ENCODE peak calls at places on chromosomes 6 and 20, in seven cellular contexts. One of them, this sample, is unnamed.

GRCh38 chr6:158191769-158192168 is 23.6 kb downstream of the GTF2H5 start:
- DNase-seq in WTC11: no peak
- DNase-seq in stimulated activated CD4-positive, alpha-beta T cell treated with anti-CD3 and anti-CD28 coated beads, Interleukin-15, amount 100 ng/mL, for 24 hours: no peak
- DNase-seq in BJ: no peak
- DNase-seq in progenitor cell of endocrine pancreas: no peak
- DNase-seq in substantia nigra: no peak
- DNase-seq in left cardiac atrium: no peak
- DNase-seq in this sample: no peak

GRCh38 chr6:36025932-36026327 is 1.5 kb upstream of the SLC26A8 start:
- DNase-seq in substantia nigra: no peak
- DNase-seq in left cardiac atrium: no peak
- DNase-seq in WTC11: no peak
- DNase-seq in stimulated activated CD4-positive, alpha-beta T cell treated with anti-CD3 and anti-CD28 coated beads, Interleukin-15, amount 100 ng/mL, for 24 hours: no peak
- DNase-seq in BJ: no peak
- DNase-seq in progenitor cell of endocrine pancreas: no peak
- DNase-seq in this sample: no peak

GRCh38 chr6:157905590-157906337 is 75.9 kb upstream of the SYNJ2 start:
- DNase-seq in BJ: no peak
- DNase-seq in WTC11: peak
- DNase-seq in substantia nigra: no peak
- DNase-seq in progenitor cell of endocrine pancreas: no peak
- DNase-seq in left cardiac atrium: no peak
- DNase-seq in stimulated activated CD4-positive, alpha-beta T cell treated with anti-CD3 and anti-CD28 coated beads, Interleukin-15, amount 100 ng/mL, for 24 hours: no peak
- DNase-seq in this sample: no peak

GRCh38 chr6:77816766-77817270 is 164.0 kb downstream of the MEI4 start:
- DNase-seq in stimulated activated CD4-positive, alpha-beta T cell treated with anti-CD3 and anti-CD28 coated beads, Interleukin-15, amount 100 ng/mL, for 24 hours: no peak
- DNase-seq in BJ: no peak
- DNase-seq in left cardiac atrium: no peak
- DNase-seq in substantia nigra: no peak
- DNase-seq in progenitor cell of endocrine pancreas: no peak
- DNase-seq in WTC11: no peak
- DNase-seq in this sample: no peak

GRCh38 chr6:12545837-12546658 is 170.5 kb upstream of the PHACTR1 start:
- DNase-seq in stimulated activated CD4-positive, alpha-beta T cell treated with anti-CD3 and anti-CD28 coated beads, Interleukin-15, amount 100 ng/mL, for 24 hours: no peak
- DNase-seq in left cardiac atrium: no peak
- DNase-seq in substantia nigra: no peak
- DNase-seq in WTC11: no peak
- DNase-seq in progenitor cell of endocrine pancreas: no peak
- DNase-seq in BJ: peak
- DNase-seq in this sample: peak

GRCh38 chr6:154675602-154676088 is 57.6 kb upstream of the SCAF8 start:
- DNase-seq in progenitor cell of endocrine pancreas: peak
- DNase-seq in left cardiac atrium: peak
- DNase-seq in stimulated activated CD4-positive, alpha-beta T cell treated with anti-CD3 and anti-CD28 coated beads, Interleukin-15, amount 100 ng/mL, for 24 hours: peak
- DNase-seq in WTC11: peak
- DNase-seq in BJ: peak
- DNase-seq in substantia nigra: no peak
- DNase-seq in this sample: peak

GRCh38 chr20:45306431-45306982 is at the start of gene RBPJL:
- DNase-seq in stimulated activated CD4-positive, alpha-beta T cell treated with anti-CD3 and anti-CD28 coated beads, Interleukin-15, amount 100 ng/mL, for 24 hours: peak
- DNase-seq in left cardiac atrium: no peak
- DNase-seq in progenitor cell of endocrine pancreas: peak
- DNase-seq in substantia nigra: no peak
- DNase-seq in BJ: no peak
- DNase-seq in WTC11: peak
- DNase-seq in this sample: peak

GRCh38 chr6:150169609-150170008 is 26.8 kb downstream of the PPP1R14C start:
- DNase-seq in left cardiac atrium: no peak
- DNase-seq in progenitor cell of endocrine pancreas: no peak
- DNase-seq in stimulated activated CD4-positive, alpha-beta T cell treated with anti-CD3 and anti-CD28 coated beads, Interleukin-15, amount 100 ng/mL, for 24 hours: peak
- DNase-seq in WTC11: no peak
- DNase-seq in substantia nigra: no peak
- DNase-seq in BJ: peak
- DNase-seq in this sample: no peak

GRCh38 chr6:116229287-116229913 is 24.5 kb downstream of the TSPYL4 start:
- DNase-seq in left cardiac atrium: peak
- DNase-seq in BJ: peak
- DNase-seq in substantia nigra: peak
- DNase-seq in WTC11: peak
- DNase-seq in stimulated activated CD4-positive, alpha-beta T cell treated with anti-CD3 and anti-CD28 coated beads, Interleukin-15, amount 100 ng/mL, for 24 hours: peak
- DNase-seq in progenitor cell of endocrine pancreas: no peak
- DNase-seq in this sample: no peak

GRCh38 chr6:90406142-90406794 is 109.6 kb upstream of the BACH2 start:
- DNase-seq in substantia nigra: no peak
- DNase-seq in WTC11: no peak
- DNase-seq in progenitor cell of endocrine pancreas: no peak
- DNase-seq in BJ: no peak
- DNase-seq in stimulated activated CD4-positive, alpha-beta T cell treated with anti-CD3 and anti-CD28 coated beads, Interleukin-15, amount 100 ng/mL, for 24 hours: peak
- DNase-seq in left cardiac atrium: no peak
- DNase-seq in this sample: no peak

GRCh38 chr20:38833154-38833856 is 27.8 kb downstream of the PPP1R16B start:
- DNase-seq in substantia nigra: no peak
- DNase-seq in left cardiac atrium: no peak
- DNase-seq in progenitor cell of endocrine pancreas: no peak
- DNase-seq in WTC11: no peak
- DNase-seq in stimulated activated CD4-positive, alpha-beta T cell treated with anti-CD3 and anti-CD28 coated beads, Interleukin-15, amount 100 ng/mL, for 24 hours: peak
- DNase-seq in BJ: no peak
- DNase-seq in this sample: no peak

GRCh38 chr6:38191418-38191817 is 371.9 kb downstream of the ZFAND3 start:
- DNase-seq in stimulated activated CD4-positive, alpha-beta T cell treated with anti-CD3 and anti-CD28 coated beads, Interleukin-15, amount 100 ng/mL, for 24 hours: no peak
- DNase-seq in WTC11: no peak
- DNase-seq in BJ: no peak
- DNase-seq in substantia nigra: no peak
- DNase-seq in progenitor cell of endocrine pancreas: no peak
- DNase-seq in left cardiac atrium: no peak
- DNase-seq in this sample: no peak

GRCh38 chr20:36847009-36847709 is 28.8 kb upstream of the TLDC2 start:
- DNase-seq in progenitor cell of endocrine pancreas: no peak
- DNase-seq in substantia nigra: no peak
- DNase-seq in WTC11: no peak
- DNase-seq in BJ: no peak
- DNase-seq in left cardiac atrium: peak
- DNase-seq in stimulated activated CD4-positive, alpha-beta T cell treated with anti-CD3 and anti-CD28 coated beads, Interleukin-15, amount 100 ng/mL, for 24 hours: no peak
- DNase-seq in this sample: no peak

GRCh38 chr20:10319855-10320254 is 101.2 kb downstream of the SNAP25 start:
- DNase-seq in stimulated activated CD4-positive, alpha-beta T cell treated with anti-CD3 and anti-CD28 coated beads, Interleukin-15, amount 100 ng/mL, for 24 hours: no peak
- DNase-seq in WTC11: no peak
- DNase-seq in BJ: no peak
- DNase-seq in left cardiac atrium: no peak
- DNase-seq in progenitor cell of endocrine pancreas: no peak
- DNase-seq in substantia nigra: no peak
- DNase-seq in this sample: no peak

GRCh38 chr6:42118162-42119001 is 24.0 kb downstream of the C6orf132 start:
- DNase-seq in left cardiac atrium: peak
- DNase-seq in BJ: no peak
- DNase-seq in WTC11: no peak
- DNase-seq in stimulated activated CD4-positive, alpha-beta T cell treated with anti-CD3 and anti-CD28 coated beads, Interleukin-15, amount 100 ng/mL, for 24 hours: no peak
- DNase-seq in progenitor cell of endocrine pancreas: no peak
- DNase-seq in substantia nigra: no peak
- DNase-seq in this sample: no peak

GRCh38 chr6:1756472-1757129 is 146.9 kb downstream of the FOXC1 start:
- DNase-seq in substantia nigra: no peak
- DNase-seq in progenitor cell of endocrine pancreas: no peak
- DNase-seq in stimulated activated CD4-positive, alpha-beta T cell treated with anti-CD3 and anti-CD28 coated beads, Interleukin-15, amount 100 ng/mL, for 24 hours: no peak
- DNase-seq in WTC11: no peak
- DNase-seq in left cardiac atrium: no peak
- DNase-seq in BJ: no peak
- DNase-seq in this sample: no peak

GRCh38 chr20:41329435-41330342 is 10.9 kb upstream of the LPIN3 start:
- DNase-seq in substantia nigra: no peak
- DNase-seq in left cardiac atrium: peak
- DNase-seq in WTC11: no peak
- DNase-seq in BJ: peak
- DNase-seq in progenitor cell of endocrine pancreas: no peak
- DNase-seq in stimulated activated CD4-positive, alpha-beta T cell treated with anti-CD3 and anti-CD28 coated beads, Interleukin-15, amount 100 ng/mL, for 24 hours: peak
- DNase-seq in this sample: no peak

GRCh38 chr20:38363004-38363747 is 16.9 kb downstream of the LBP start:
- DNase-seq in BJ: no peak
- DNase-seq in stimulated activated CD4-positive, alpha-beta T cell treated with anti-CD3 and anti-CD28 coated beads, Interleukin-15, amount 100 ng/mL, for 24 hours: no peak
- DNase-seq in WTC11: no peak
- DNase-seq in left cardiac atrium: no peak
- DNase-seq in substantia nigra: no peak
- DNase-seq in progenitor cell of endocrine pancreas: no peak
- DNase-seq in this sample: no peak

GRCh38 chr6:68652117-68652536 is 17.0 kb downstream of the ADGRB3 start:
- DNase-seq in substantia nigra: no peak
- DNase-seq in left cardiac atrium: no peak
- DNase-seq in progenitor cell of endocrine pancreas: no peak
- DNase-seq in stimulated activated CD4-positive, alpha-beta T cell treated with anti-CD3 and anti-CD28 coated beads, Interleukin-15, amount 100 ng/mL, for 24 hours: no peak
- DNase-seq in WTC11: no peak
- DNase-seq in BJ: no peak
- DNase-seq in this sample: no peak

GRCh38 chr20:10307359-10307735 is 88.7 kb downstream of the SNAP25 start:
- DNase-seq in BJ: no peak
- DNase-seq in left cardiac atrium: no peak
- DNase-seq in stimulated activated CD4-positive, alpha-beta T cell treated with anti-CD3 and anti-CD28 coated beads, Interleukin-15, amount 100 ng/mL, for 24 hours: no peak
- DNase-seq in substantia nigra: no peak
- DNase-seq in progenitor cell of endocrine pancreas: no peak
- DNase-seq in WTC11: no peak
- DNase-seq in this sample: no peak

GRCh38 chr6:112087916-112088315 is 525 bp downstream of the FAM229B start:
- DNase-seq in stimulated activated CD4-positive, alpha-beta T cell treated with anti-CD3 and anti-CD28 coated beads, Interleukin-15, amount 100 ng/mL, for 24 hours: no peak
- DNase-seq in progenitor cell of endocrine pancreas: no peak
- DNase-seq in substantia nigra: no peak
- DNase-seq in WTC11: no peak
- DNase-seq in left cardiac atrium: no peak
- DNase-seq in BJ: no peak
- DNase-seq in this sample: no peak

GRCh38 chr6:84643778-84644177 is 120.6 kb downstream of the TBX18 start:
- DNase-seq in left cardiac atrium: no peak
- DNase-seq in BJ: no peak
- DNase-seq in WTC11: no peak
- DNase-seq in stimulated activated CD4-positive, alpha-beta T cell treated with anti-CD3 and anti-CD28 coated beads, Interleukin-15, amount 100 ng/mL, for 24 hours: no peak
- DNase-seq in progenitor cell of endocrine pancreas: no peak
- DNase-seq in substantia nigra: no peak
- DNase-seq in this sample: no peak

GRCh38 chr6:40512340-40512739 is 74.8 kb downstream of the LRFN2 start:
- DNase-seq in substantia nigra: no peak
- DNase-seq in BJ: no peak
- DNase-seq in WTC11: no peak
- DNase-seq in progenitor cell of endocrine pancreas: no peak
- DNase-seq in left cardiac atrium: no peak
- DNase-seq in stimulated activated CD4-positive, alpha-beta T cell treated with anti-CD3 and anti-CD28 coated beads, Interleukin-15, amount 100 ng/mL, for 24 hours: no peak
- DNase-seq in this sample: no peak

GRCh38 chr20:58429303-58429702 is 40.3 kb downstream of the VAPB start:
- DNase-seq in WTC11: no peak
- DNase-seq in substantia nigra: no peak
- DNase-seq in left cardiac atrium: no peak
- DNase-seq in stimulated activated CD4-positive, alpha-beta T cell treated with anti-CD3 and anti-CD28 coated beads, Interleukin-15, amount 100 ng/mL, for 24 hours: no peak
- DNase-seq in progenitor cell of endocrine pancreas: no peak
- DNase-seq in BJ: no peak
- DNase-seq in this sample: no peak

GRCh38 chr6:125906158-125906998 is 50.2 kb upstream of the HINT3 start:
- DNase-seq in progenitor cell of endocrine pancreas: no peak
- DNase-seq in WTC11: peak
- DNase-seq in stimulated activated CD4-positive, alpha-beta T cell treated with anti-CD3 and anti-CD28 coated beads, Interleukin-15, amount 100 ng/mL, for 24 hours: peak
- DNase-seq in BJ: no peak
- DNase-seq in substantia nigra: no peak
- DNase-seq in left cardiac atrium: peak
- DNase-seq in this sample: no peak

This sample was measured in 8988T.